ENCODE peak calls at places on chromosomes 6 and 20, in ten cellular contexts. U is SK-N-SH; D is GM23338; H is right lobe of liver; E is cardiac muscle cell; J is breast epithelium; B is brain microvascular endothelial cell; R is tibial artery; X is mammary epithelial cell; W is CD8-positive, alpha-beta T cell. C is an unnamed sample.
A peak's percentile ranks its signal among the peaks of the same experiment; 100 is the strongest.

GRCh38 chr6:127302728-127303675 is 36.3 kb downstream of the RNF146 start:
- DNase-seq in U (peak; percentile 31), R (peak; percentile 48), D (peak; percentile 49), X (peak; percentile 33), H (no peak), E (peak; percentile 67), B (peak; percentile 60), W (peak; percentile 19), J (no peak), C (peak; percentile 19)

GRCh38 chr20:23331951-23332350 is 18.6 kb upstream of the NXT1 start:
- DNase-seq in J (no peak), X (no peak), R (no peak), W (no peak), D (no peak), E (peak; percentile 20), U (no peak), B (peak; percentile 25), H (no peak), C (no peak)

GRCh38 chr6:17816921-17817611 is 110.3 kb upstream of the NUP153 start:
- DNase-seq in B (no peak), J (no peak), U (no peak), E (peak; percentile 36), D (no peak), W (no peak), X (no peak), R (no peak), H (no peak), C (no peak)

GRCh38 chr6:118029967-118030366 is 122.9 kb downstream of the SLC35F1 start:
- DNase-seq in D (peak; percentile 16), H (no peak), U (no peak), J (no peak), X (no peak), R (no peak), W (no peak), E (no peak), B (no peak), C (no peak)

GRCh38 chr6:129793447-129793846 is 67.7 kb downstream of the TMEM244 start:
- DNase-seq in R (no peak), H (no peak), J (no peak), E (no peak), D (no peak), B (no peak), W (no peak), U (no peak), X (no peak), C (no peak)

GRCh38 chr6:4647414-4648365 is 128.5 kb upstream of the CDYL start:
- DNase-seq in R (peak; percentile 74), D (peak; percentile 91), H (peak; percentile 75), W (no peak), B (peak; percentile 69), J (peak; percentile 62), X (peak; percentile 63), E (peak; percentile 87), U (peak; percentile 64), C (no peak)

GRCh38 chr6:11650297-11650696 is 112.7 kb downstream of the TMEM170B start:
- DNase-seq in U (no peak), D (peak; percentile 90), E (peak; percentile 87), X (no peak), W (no peak), B (peak; percentile 79), H (no peak), R (no peak), J (no peak), C (no peak)

GRCh38 chr6:36984581-36985383 is 1.2 kb downstream of the MTCH1 start:
- DNase-seq in E (peak; percentile 78), J (no peak), H (no peak), W (peak; percentile 25), X (peak; percentile 30), D (peak; percentile 94), R (peak; percentile 61), B (peak; percentile 64), U (peak; percentile 73), C (no peak)

GRCh38 chr6:156832166-156832743 is 55.1 kb downstream of the ARID1B start:
- DNase-seq in H (no peak), E (peak; percentile 61), U (peak; percentile 59), B (peak; percentile 64), X (peak; percentile 35), W (no peak), J (no peak), R (no peak), D (no peak), C (no peak)

GRCh38 chr6:83911278-83911677 is 51.8 kb downstream of the CYB5R4 start:
- DNase-seq in U (no peak), R (no peak), D (no peak), B (no peak), E (peak; percentile 9), H (no peak), X (no peak), W (no peak), J (no peak), C (no peak)

GRCh38 chr20:25336561-25337422 is 53.8 kb downstream of the ABHD12 start:
- DNase-seq in H (no peak), E (peak; percentile 57), D (peak; percentile 76), B (peak; percentile 53), J (no peak), U (no peak), R (no peak), X (peak; percentile 76), W (no peak), C (no peak)

GRCh38 chr6:40723967-40724366 is 136.8 kb upstream of the LRFN2 start:
- DNase-seq in X (peak; percentile 5), H (no peak), D (no peak), E (no peak), R (no peak), W (no peak), J (no peak), B (peak; percentile 37), U (peak; percentile 60), C (no peak)

GRCh38 chr6:140183881-140184280 is 809.4 kb upstream of the CITED2 start:
- DNase-seq in W (no peak), R (no peak), E (no peak), H (no peak), B (no peak), J (no peak), U (no peak), X (no peak), D (no peak), C (no peak)

GRCh38 chr20:59048681-59049030 is 6.1 kb upstream of the PRELID3B start:
- DNase-seq in H (no peak), W (no peak), X (no peak), J (no peak), B (no peak), R (no peak), U (no peak), E (no peak), D (no peak), C (no peak)
- H3K4me3 ChIP-seq in H (no peak overlapping the region), W (no peak overlapping the region), X (no peak overlapping the region), J (no peak overlapping the region), B (no peak overlapping the region), R (no peak overlapping the region), U (no peak overlapping the region), E (no peak overlapping the region), D (no peak overlapping the region), C (no peak overlapping the region)

GRCh38 chr6:75207211-75207984 is 1.5 kb upstream of the COL12A1 start:
- DNase-seq in D (peak; percentile 60), J (no peak), R (no peak), X (no peak), E (peak; percentile 75), W (no peak), H (no peak), B (no peak), U (peak; percentile 15), C (no peak)

GRCh38 chr6:75206338-75207210 is 721 bp upstream of the COL12A1 start:
- DNase-seq in E (peak; percentile 64), D (peak; percentile 32), U (peak; percentile 18), J (no peak), X (no peak), H (no peak), B (peak; percentile 41), W (no peak), R (no peak), C (no peak)

GRCh38 chr6:75204959-75205775 is 686 bp downstream of the COL12A1 start:
- DNase-seq in H (no peak), W (no peak), D (peak; percentile 68), B (peak; percentile 84), X (peak; percentile 54), R (peak; percentile 50), U (peak; percentile 24), J (peak; percentile 59), E (peak; percentile 88), C (no peak)

GRCh38 chr6:75204222-75204958 is 1.5 kb downstream of the COL12A1 start:
- DNase-seq in W (no peak), E (peak; percentile 97), X (peak; percentile 83), D (peak; percentile 92), U (peak; percentile 74), R (peak; percentile 72), B (peak; percentile 91), H (peak; percentile 66), J (peak; percentile 77), C (no peak)

GRCh38 chr6:75205776-75206334 is at the start of gene COL12A1:
- DNase-seq in B (peak; percentile 98), U (peak; percentile 32), J (peak; percentile 91), E (peak; percentile 100), R (peak; percentile 95), W (no peak), D (peak; percentile 90), H (no peak), X (peak; percentile 98), C (no peak)
- TF ChIP-seq CTCF in B (peak; percentile 32), U (no peak), J (peak; percentile 3), E (no peak), R (no peak), W (no peak), D (no peak), H (no peak), X (no peak), C (no peak)

GRCh38 chr6:27507041-27507956 is 34.4 kb upstream of the ZNF184 start:
- DNase-seq in X (no peak), E (no peak), W (no peak), R (no peak), D (no peak), H (no peak), B (no peak), J (no peak), U (no peak), C (no peak)

GRCh38 chr6:27501187-27501586 is 28.3 kb upstream of the ZNF184 start:
- DNase-seq in W (no peak), X (no peak), R (no peak), U (no peak), H (no peak), D (no peak), E (no peak), B (no peak), J (no peak), C (no peak)

GRCh38 chr6:27503436-27504030 is 30.6 kb upstream of the ZNF184 start:
- DNase-seq in U (peak; percentile 47), H (peak; percentile 52), E (peak; percentile 78), J (no peak), X (peak; percentile 61), W (peak; percentile 68), R (peak; percentile 46), B (peak; percentile 72), D (peak; percentile 81), C (peak; percentile 61)

GRCh38 chr6:27502508-27503435 is 29.9 kb upstream of the ZNF184 start:
- DNase-seq in X (peak; percentile 81), U (no peak), W (peak; percentile 39), E (peak; percentile 65), R (peak; percentile 68), J (no peak), B (peak; percentile 90), H (no peak), D (peak; percentile 80), C (peak; percentile 70)

GRCh38 chr6:27505209-27506027 is 32.5 kb upstream of the ZNF184 start:
- DNase-seq in D (peak; percentile 88), J (peak; percentile 62), R (peak; percentile 26), U (no peak), B (peak; percentile 89), X (peak; percentile 91), H (no peak), W (peak; percentile 27), E (peak; percentile 27), C (peak; percentile 66)
- H3K4me3 ChIP-seq in D (peak overlapping the region; percentile 29), J (no peak overlapping the region), R (no peak overlapping the region), U (no peak overlapping the region), B (no peak overlapping the region), X (no peak overlapping the region), H (no peak overlapping the region), W (no peak overlapping the region), E (no peak overlapping the region), C (no peak overlapping the region)

GRCh38 chr20:428658-429200 is 20.6 kb downstream of the RBCK1 start:
- DNase-seq in W (no peak), E (no peak), J (no peak), X (no peak), H (no peak), R (no peak), B (no peak), U (no peak), D (peak; percentile 60), C (no peak)
- TF ChIP-seq CTCF in W (no peak), E (no peak), J (no peak), X (no peak), H (no peak), R (no peak), B (no peak), U (no peak), D (peak; percentile 9), C (no peak)

C was measured in GM12864.